ENCODE peak calls at places on chromosome 19, in nine cellular contexts. C is A549; Q is CD4-positive, alpha-beta T cell; P is uterus; S is cardiac muscle cell; J is H9; R is mammary epithelial cell; U is foreskin fibroblast; N is WTC11. M is an unnamed sample.

GRCh38 chr19:35963514-35963913 is 27.3 kb downstream of the LRFN3 start:
- DNase-seq in C (peak; percentile 70), R (peak; percentile 39), Q (no peak), P (no peak), N (peak; percentile 78), J (peak; percentile 76), U (peak; percentile 56), S (peak; percentile 73), M (no peak)

GRCh38 chr19:57813919-57814504 is 701 bp downstream of the ZNF552 start:
- DNase-seq in J (no peak), U (no peak), Q (no peak), R (peak; percentile 34), N (no peak), C (no peak), S (peak; percentile 6), P (no peak), M (no peak)

GRCh38 chr19:35801828-35802227 is 10.8 kb downstream of the PRODH2 start:
- DNase-seq in Q (no peak), P (no peak), J (no peak), N (no peak), C (no peak), R (no peak), U (no peak), S (no peak), M (no peak)

GRCh38 chr19:16446108-16447014 is 25.4 kb downstream of the EPS15L1 start:
- DNase-seq in J (no peak), C (no peak), U (no peak), S (no peak), Q (no peak), R (no peak), P (no peak), N (no peak), M (no peak)

GRCh38 chr19:1813837-1814217 is 1.8 kb upstream of the ATP8B3 start:
- DNase-seq in U (no peak), Q (no peak), C (no peak), S (no peak), J (no peak), P (no peak), N (no peak), R (no peak), M (no peak)

GRCh38 chr19:3047307-3048189 is 14.7 kb downstream of the TLE5 start:
- DNase-seq in J (peak; percentile 85), U (peak; percentile 77), N (peak; percentile 82), S (peak; percentile 86), P (peak; percentile 98), R (peak; percentile 42), C (peak; percentile 52), Q (peak; percentile 75), M (no peak)

GRCh38 chr19:7522923-7523667 is 671 bp downstream of the MCOLN1 start:
- DNase-seq in P (no peak), S (peak; percentile 47), Q (no peak), U (no peak), J (no peak), C (no peak), N (no peak), R (no peak), M (no peak)

GRCh38 chr19:12723643-12724426 is at the start of gene TNPO2:
- DNase-seq in N (peak; percentile 89), U (peak; percentile 54), Q (peak; percentile 67), P (peak; percentile 46), S (peak; percentile 75), R (peak; percentile 54), J (peak; percentile 87), C (peak; percentile 60), M (peak; percentile 71)

GRCh38 chr19:41324921-41325639 is 15.1 kb downstream of the CCDC97 start:
- DNase-seq in N (peak; percentile 73), C (peak; percentile 83), U (peak; percentile 75), S (peak; percentile 85), Q (no peak), R (no peak), J (peak; percentile 94), P (peak; percentile 88), M (peak; percentile 57)

GRCh38 chr19:53172892-53173291 is 14.0 kb upstream of the ZNF347 start:
- DNase-seq in P (no peak), C (no peak), N (no peak), U (peak; percentile 16), R (no peak), S (peak; percentile 27), J (no peak), Q (no peak), M (no peak)

GRCh38 chr19:17468302-17469091 is 1.8 kb upstream of the SLC27A1 start:
- DNase-seq in C (no peak), R (peak; percentile 30), S (peak; percentile 40), P (peak; percentile 42), N (no peak), J (no peak), U (peak; percentile 27), Q (no peak), M (no peak)

GRCh38 chr19:489418-490196 is 6.7 kb upstream of the MADCAM1 start:
- DNase-seq in R (no peak), N (peak; percentile 58), J (peak; percentile 64), Q (no peak), C (no peak), U (no peak), S (peak; percentile 42), P (no peak), M (no peak)
- TF ChIP-seq CTCF in R (no peak), N (no peak), J (no peak), Q (no peak), C (no peak), U (no peak), S (no peak), P (no peak), M (no peak)

DNA sequence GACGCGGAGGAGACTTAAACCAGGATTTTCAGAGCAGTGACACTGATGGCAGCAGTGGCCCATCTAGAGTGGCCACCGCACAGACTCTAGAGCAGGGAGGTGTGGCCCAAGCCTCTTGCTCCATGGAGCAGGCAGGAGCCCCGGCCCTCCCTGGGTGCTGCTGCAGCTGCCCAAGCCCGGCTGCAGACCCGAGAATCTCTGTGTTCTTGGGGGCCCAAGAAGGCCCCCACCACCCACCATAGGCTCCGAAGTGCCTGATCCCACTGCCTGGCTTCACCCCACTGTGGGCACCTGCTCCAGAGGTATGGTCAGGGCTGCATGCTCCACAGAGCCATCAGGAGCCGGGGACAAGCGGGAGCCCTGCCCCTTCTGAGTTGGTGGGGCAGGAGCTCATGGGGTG is 36.1 kb downstream of the CEP89 start:
- DNase-seq in J (no peak), Q (no peak), U (no peak), N (no peak), P (no peak), R (no peak), C (no peak), S (no peak), M (no peak)
- TF ChIP-seq CTCF in J (no peak), Q (no peak), U (no peak), N (no peak), P (no peak), R (no peak), C (no peak), S (no peak), M (no peak)

DNA sequence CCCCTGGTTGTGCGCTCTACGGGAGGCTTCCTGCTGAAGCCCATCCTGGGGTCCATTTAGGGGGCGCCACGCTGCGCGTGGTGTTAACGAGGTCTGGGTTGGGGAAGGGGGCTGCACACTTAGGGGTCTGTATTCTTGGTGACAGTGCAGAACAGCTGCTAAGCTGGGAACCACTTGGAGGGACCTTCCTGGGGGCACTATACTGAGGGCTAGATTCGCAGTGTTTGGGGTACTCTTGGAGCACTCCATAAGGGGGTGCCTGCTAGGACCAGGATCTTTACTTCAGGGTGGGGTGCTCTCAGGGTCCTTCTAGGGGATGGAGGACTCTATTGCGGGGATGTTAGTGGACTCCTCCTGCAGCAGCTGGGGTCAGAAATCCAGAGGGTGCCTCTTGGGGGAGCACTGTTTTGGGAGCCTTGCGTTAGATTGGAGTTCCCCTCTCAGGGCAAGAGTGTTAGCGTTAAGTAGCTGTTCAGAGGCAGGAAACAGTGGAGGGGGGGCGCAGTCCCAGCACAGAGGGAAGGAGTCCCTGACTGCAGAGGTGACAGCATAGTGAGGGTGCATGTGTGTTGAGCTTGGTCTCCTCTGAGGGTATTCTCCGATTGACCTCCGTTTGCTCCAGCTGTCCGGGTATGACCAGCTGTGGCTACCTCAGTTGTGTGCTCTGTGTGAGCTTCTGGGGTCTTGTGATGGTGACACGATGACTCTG is 1.1 kb downstream of the PDE4A start:
- DNase-seq in C (no peak), N (no peak), Q (no peak), S (no peak), R (no peak), U (no peak), J (no peak), P (no peak), M (no peak)
- TF ChIP-seq CTCF in C (no peak), N (no peak), Q (no peak), S (no peak), R (no peak), U (no peak), J (peak; percentile 19), P (no peak), M (no peak)

GRCh38 chr19:19260842-19261241 is 12.3 kb downstream of the TM6SF2 start:
- DNase-seq in C (no peak), J (no peak), P (no peak), S (no peak), N (no peak), U (no peak), R (no peak), Q (no peak), M (no peak)

GRCh38 chr19:19261350-19262189 is 11.5 kb downstream of the TM6SF2 start:
- DNase-seq in C (no peak), J (peak; percentile 86), S (no peak), Q (no peak), N (peak; percentile 79), R (no peak), P (no peak), U (no peak), M (no peak)

GRCh38 chr19:19263886-19264487 is 9.1 kb downstream of the TM6SF2 start:
- DNase-seq in J (no peak), S (no peak), Q (no peak), C (no peak), U (no peak), R (no peak), N (no peak), P (no peak), M (no peak)

GRCh38 chr19:19260417-19260816 is 12.7 kb downstream of the TM6SF2 start:
- DNase-seq in P (no peak), Q (no peak), S (no peak), N (no peak), U (no peak), C (no peak), R (no peak), J (no peak), M (no peak)

DNA sequence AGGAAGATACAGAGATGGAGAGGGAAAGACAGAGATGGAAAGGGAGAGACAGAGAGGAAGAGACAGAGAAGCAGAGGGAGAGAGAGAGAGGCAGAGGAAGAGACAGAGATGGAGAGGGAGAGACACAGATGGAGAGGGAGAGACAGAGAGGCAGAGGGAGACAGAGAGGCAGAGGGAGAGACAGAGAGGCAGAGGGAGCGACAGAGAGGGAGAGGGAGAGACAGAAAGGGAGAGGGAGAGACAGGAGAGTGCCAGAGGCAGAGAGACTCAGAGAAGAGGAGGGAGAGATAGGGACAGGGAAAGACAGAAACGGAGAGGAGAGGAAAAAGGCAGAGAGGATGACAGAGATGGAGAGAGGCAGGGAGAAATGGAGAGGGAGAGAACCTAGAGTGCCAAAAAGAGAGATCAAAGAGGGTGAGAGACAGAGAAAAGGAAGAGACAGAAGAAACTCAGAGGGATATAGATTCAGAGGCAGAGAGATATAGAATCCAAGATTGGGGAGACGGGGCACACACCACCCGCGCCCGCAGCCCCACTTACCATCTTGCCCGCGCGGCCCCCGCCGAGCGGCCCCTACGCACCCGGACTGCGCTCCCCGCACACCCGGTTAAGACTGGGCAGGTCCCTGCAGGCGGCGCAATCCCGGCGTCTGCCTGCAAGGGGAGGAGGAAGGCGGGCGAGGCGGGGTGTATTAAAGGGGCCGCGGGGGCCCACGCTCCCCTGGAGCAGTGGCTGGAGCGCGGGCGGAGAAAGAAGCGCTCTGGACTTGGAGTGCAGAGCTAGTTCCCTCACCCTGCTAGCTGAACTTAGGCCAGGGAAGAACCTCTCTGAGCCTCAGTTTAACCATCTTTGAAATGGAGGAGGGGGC is 10.7 kb downstream of the TM6SF2 start:
- DNase-seq in N (peak; percentile 64), J (peak; percentile 62), Q (no peak), S (no peak), C (no peak), P (no peak), U (no peak), R (no peak), M (no peak)
- TF ChIP-seq CTCF in N (no peak), J (peak; percentile 54), Q (no peak), S (no peak), C (no peak), P (no peak), U (no peak), R (no peak), M (no peak)

M was measured in D721Med.